ENCODE peak calls at places on chromosomes 2 and 18, in seven cellular contexts. X, R, S, I, H, Z and N are unnamed samples.
A peak's percentile ranks its signal among the peaks of the same experiment; 100 is the strongest.

GRCh38 chr2:234308073-234308813 is 188.6 kb downstream of the ARL4C start:
- DNase-seq in X (no peak), R (no peak), S (no peak), I (peak; percentile 87), H (no peak), Z (no peak), N (no peak)

GRCh38 chr2:158998486-158999248 is 30.2 kb downstream of the TANC1 start:
- DNase-seq in X (no peak), R (no peak), S (peak; percentile 39), I (peak; percentile 85), H (no peak), Z (no peak), N (no peak)

GRCh38 chr18:67515987-67516431 is 511 bp downstream of the DSEL start:
- DNase-seq in X (peak; percentile 45), R (peak; percentile 54), S (peak; percentile 66), I (peak; percentile 90), H (peak; percentile 84), Z (no peak), N (peak; percentile 90)

GRCh38 chr18:51107594-51108305 is 77.7 kb downstream of the SMAD4 start:
- DNase-seq in X (no peak), R (no peak), S (no peak), I (peak; percentile 33), H (no peak), Z (no peak), N (no peak)

GRCh38 chr2:9796056-9796792 is 47.0 kb upstream of the TAF1B start:
- DNase-seq in X (no peak), R (no peak), S (no peak), I (no peak), H (no peak), Z (no peak), N (peak; percentile 56)

GRCh38 chr2:197121756-197122385 is 188.7 kb downstream of the ANKRD44 start:
- DNase-seq in X (no peak), R (no peak), S (no peak), I (no peak), H (no peak), Z (no peak), N (no peak)

GRCh38 chr18:78665644-78666043 is 314.0 kb upstream of the SALL3 start:
- DNase-seq in X (no peak), R (no peak), S (no peak), I (no peak), H (no peak), Z (no peak), N (no peak)

GRCh38 chr2:208006325-208006724 is 19.0 kb downstream of the PLEKHM3 start:
- DNase-seq in X (no peak), R (no peak), S (no peak), I (no peak), H (no peak), Z (no peak), N (no peak)

GRCh38 chr2:239130041-239130440 is 270.8 kb downstream of the HDAC4 start:
- DNase-seq in X (no peak), R (no peak), S (no peak), I (no peak), H (no peak), Z (no peak), N (no peak)

GRCh38 chr2:37819228-37819627 is 105.9 kb upstream of the RMDN2 start:
- DNase-seq in X (no peak), R (no peak), S (no peak), I (peak; percentile 57), H (no peak), Z (peak; percentile 93), N (no peak)

GRCh38 chr18:48077291-48077690 is 146.8 kb upstream of the SMAD2 start:
- DNase-seq in X (no peak), R (no peak), S (no peak), I (no peak), H (no peak), Z (no peak), N (no peak)

GRCh38 chr2:228938629-228939028 is 332.5 kb downstream of the PID1 start:
- DNase-seq in X (no peak), R (no peak), S (no peak), I (peak; percentile 59), H (no peak), Z (peak; percentile 89), N (no peak)

GRCh38 chr2:227761734-227762476 is 16.2 kb downstream of the SCYGR8 start:
- DNase-seq in X (no peak), R (no peak), S (no peak), I (no peak), H (no peak), Z (no peak), N (no peak)

GRCh38 chr2:108575132-108575966 is 41.1 kb downstream of the LIMS1 start:
- DNase-seq in X (no peak), R (no peak), S (no peak), I (peak; percentile 80), H (no peak), Z (no peak), N (no peak)

GRCh38 chr18:24268784-24269550 is 128.7 kb downstream of the OSBPL1A start:
- DNase-seq in X (no peak), R (no peak), S (no peak), I (peak; percentile 6), H (no peak), Z (no peak), N (no peak)

GRCh38 chr18:69787825-69788547 is 159.7 kb downstream of the CD226 start:
- DNase-seq in X (no peak), R (no peak), S (no peak), I (peak; percentile 78), H (no peak), Z (no peak), N (no peak)

GRCh38 chr18:62336618-62337017 is 11.5 kb downstream of the TNFRSF11A start:
- DNase-seq in X (no peak), R (no peak), S (no peak), I (no peak), H (no peak), Z (peak; percentile 6), N (no peak)

GRCh38 chr2:135727968-135728728 is 13.5 kb upstream of the UBXN4 start:
- DNase-seq in X (no peak), R (no peak), S (peak; percentile 40), I (no peak), H (no peak), Z (no peak), N (no peak)

GRCh38 chr18:59837586-59837985 is 62.2 kb upstream of the PMAIP1 start:
- DNase-seq in X (peak; percentile 17), R (peak; percentile 14), S (peak; percentile 50), I (peak; percentile 79), H (peak; percentile 14), Z (peak; percentile 59), N (peak; percentile 70)

GRCh38 chr2:20419007-20419576 is 27.8 kb upstream of the RHOB start:
- DNase-seq in X (no peak), R (no peak), S (no peak), I (no peak), H (no peak), Z (no peak), N (no peak)

GRCh38 chr18:55433688-55434087 is 154.3 kb downstream of the TCF4 start:
- DNase-seq in X (no peak), R (no peak), S (no peak), I (no peak), H (no peak), Z (no peak), N (no peak)

GRCh38 chr2:26246818-26247217 is 2.1 kb downstream of the HADHB start:
- DNase-seq in X (peak; percentile 6), R (peak; percentile 25), S (no peak), I (no peak), H (no peak), Z (no peak), N (no peak)

GRCh38 chr2:181483876-181484275 is 26.7 kb downstream of the ITGA4 start:
- DNase-seq in X (no peak), R (no peak), S (no peak), I (no peak), H (no peak), Z (no peak), N (no peak)

GRCh38 chr18:26656944-26657536 is 108.7 kb upstream of the KCTD1 start:
- DNase-seq in X (no peak), R (peak; percentile 8), S (no peak), I (peak; percentile 60), H (peak; percentile 66), Z (no peak), N (peak; percentile 55)

GRCh38 chr18:25639601-25640000 is 287.6 kb upstream of the ZNF521 start:
- DNase-seq in X (no peak), R (no peak), S (no peak), I (no peak), H (no peak), Z (no peak), N (no peak)

GRCh38 chr2:8851811-8852560 is 14.6 kb upstream of the KIDINS220 start:
- DNase-seq in X (no peak), R (no peak), S (no peak), I (no peak), H (peak; percentile 36), Z (no peak), N (peak; percentile 43)

GRCh38 chr2:183032200-183032794 is 6.0 kb downstream of the NCKAP1 start:
- DNase-seq in X (no peak), R (no peak), S (no peak), I (no peak), H (no peak), Z (no peak), N (no peak)

GRCh38 chr2:144659731-144660275 is 139.9 kb upstream of the ZEB2 start:
- DNase-seq in X (no peak), R (peak; percentile 13), S (no peak), I (peak; percentile 99), H (no peak), Z (no peak), N (no peak)

GRCh38 chr18:32550958-32551357 is 80.3 kb upstream of the GAREM1 start:
- DNase-seq in X (no peak), R (no peak), S (peak; percentile 72), I (no peak), H (no peak), Z (no peak), N (peak; percentile 66)